ENCODE peak calls at places on chromosomes 3 and 15, in six cellular contexts. One of them, this sample, is unnamed.

GRCh38 chr15:25693321-25694237 is 169.5 kb downstream of the ATP10A start:
- DNase-seq in NCI-H460: no peak
- DNase-seq in HFF-Myc: no peak
- DNase-seq in HL-60: peak; percentile 3
- DNase-seq in heart right ventricle: peak; percentile 54
- DNase-seq in GM04504: no peak
- DNase-seq in this sample: peak; percentile 26

GRCh38 chr15:63483521-63484371 is 20.6 kb upstream of the USP3 start:
- DNase-seq in NCI-H460: no peak
- DNase-seq in HFF-Myc: no peak
- DNase-seq in HL-60: peak; percentile 63
- DNase-seq in heart right ventricle: no peak
- DNase-seq in GM04504: no peak
- DNase-seq in this sample: no peak

GRCh38 chr3:66404903-66405700 is 95.7 kb downstream of the LRIG1 start:
- DNase-seq in NCI-H460: no peak
- DNase-seq in HFF-Myc: no peak
- DNase-seq in HL-60: no peak
- DNase-seq in heart right ventricle: no peak
- DNase-seq in GM04504: no peak
- DNase-seq in this sample: no peak

GRCh38 chr3:193827039-193827669 is 234.1 kb downstream of the OPA1 start:
- DNase-seq in NCI-H460: no peak
- DNase-seq in HFF-Myc: no peak
- DNase-seq in HL-60: no peak
- DNase-seq in heart right ventricle: no peak
- DNase-seq in GM04504: no peak
- DNase-seq in this sample: no peak

GRCh38 chr3:64878372-64878771 is 190.6 kb upstream of the ADAMTS9 start:
- DNase-seq in NCI-H460: no peak
- DNase-seq in HFF-Myc: no peak
- DNase-seq in HL-60: no peak
- DNase-seq in heart right ventricle: no peak
- DNase-seq in GM04504: no peak
- DNase-seq in this sample: no peak

GRCh38 chr3:46695177-46695961 is 1.9 kb upstream of the ALS2CL start:
- DNase-seq in NCI-H460: no peak
- DNase-seq in HFF-Myc: no peak
- DNase-seq in HL-60: peak; percentile 90
- DNase-seq in heart right ventricle: peak; percentile 65
- DNase-seq in GM04504: no peak
- DNase-seq in this sample: peak; percentile 25

GRCh38 chr15:52233405-52233804 is 42.2 kb upstream of the GNB5 start:
- DNase-seq in NCI-H460: no peak
- DNase-seq in HFF-Myc: no peak
- DNase-seq in HL-60: peak; percentile 9
- DNase-seq in heart right ventricle: no peak
- DNase-seq in GM04504: no peak
- DNase-seq in this sample: no peak

GRCh38 chr15:77646104-77646694 is 13.5 kb upstream of the LINGO1 start:
- DNase-seq in NCI-H460: no peak
- DNase-seq in HFF-Myc: no peak
- DNase-seq in HL-60: no peak
- DNase-seq in heart right ventricle: no peak
- DNase-seq in GM04504: no peak
- DNase-seq in this sample: no peak

GRCh38 chr3:112308151-112308911 is 14.3 kb upstream of the SLC9C1 start:
- DNase-seq in NCI-H460: no peak
- DNase-seq in HFF-Myc: no peak
- DNase-seq in HL-60: no peak
- DNase-seq in heart right ventricle: no peak
- DNase-seq in GM04504: no peak
- DNase-seq in this sample: peak; percentile 34

This sample was measured in erythroblast.